ENCODE peak calls at places on chromosome X, in five cellular contexts. One of them, this sample, is unnamed.

GRCh38 chrX:10922158-10922557 is 189.0 kb upstream of the HCCS start:
- DNase-seq in DND-41: no peak
- DNase-seq in cardiac fibroblast: peak; percentile 85
- DNase-seq in AG04450: peak; percentile 43
- DNase-seq in lower leg skin: no peak
- DNase-seq in this sample: peak; percentile 70

GRCh38 chrX:83535417-83536244 is 27.5 kb downstream of the POU3F4 start:
- DNase-seq in DND-41: peak; percentile 5
- DNase-seq in cardiac fibroblast: no peak
- DNase-seq in AG04450: no peak
- DNase-seq in lower leg skin: no peak
- DNase-seq in this sample: no peak

GRCh38 chrX:150313514-150313913 is 49.6 kb upstream of the MAMLD1 start:
- DNase-seq in DND-41: no peak
- DNase-seq in lower leg skin: no peak
- DNase-seq in AG04450: no peak
- DNase-seq in cardiac fibroblast: no peak
- DNase-seq in this sample: no peak

GRCh38 chrX:48715876-48716502 is 19.5 kb downstream of the SUV39H1 start:
- DNase-seq in cardiac fibroblast: peak; percentile 25
- DNase-seq in AG04450: no peak
- DNase-seq in DND-41: no peak
- DNase-seq in lower leg skin: no peak
- DNase-seq in this sample: no peak

GRCh38 chrX:115311666-115312065 is 22.2 kb downstream of the LUZP4 start:
- DNase-seq in AG04450: no peak
- DNase-seq in lower leg skin: no peak
- DNase-seq in cardiac fibroblast: no peak
- DNase-seq in DND-41: no peak
- DNase-seq in this sample: no peak

GRCh38 chrX:128365523-128365922 is 313.3 kb upstream of the ACTRT1 start:
- DNase-seq in DND-41: no peak
- DNase-seq in AG04450: no peak
- DNase-seq in cardiac fibroblast: no peak
- DNase-seq in lower leg skin: no peak
- DNase-seq in this sample: no peak

GRCh38 chrX:103678199-103678993 is 8.1 kb downstream of the MORF4L2 start:
- DNase-seq in lower leg skin: no peak
- DNase-seq in cardiac fibroblast: no peak
- DNase-seq in AG04450: no peak
- DNase-seq in DND-41: no peak
- DNase-seq in this sample: peak; percentile 36

GRCh38 chrX:64265265-64265664 is 34.9 kb upstream of the ASB12 start:
- DNase-seq in cardiac fibroblast: no peak
- DNase-seq in DND-41: no peak
- DNase-seq in AG04450: no peak
- DNase-seq in lower leg skin: no peak
- DNase-seq in this sample: no peak

GRCh38 chrX:114162068-114162735 is 421.7 kb upstream of the HTR2C start:
- DNase-seq in AG04450: no peak
- DNase-seq in lower leg skin: no peak
- DNase-seq in cardiac fibroblast: no peak
- DNase-seq in DND-41: no peak
- DNase-seq in this sample: no peak

GRCh38 chrX:148947399-148948025 is 447.1 kb downstream of the AFF2 start:
- DNase-seq in DND-41: no peak
- DNase-seq in AG04450: no peak
- DNase-seq in cardiac fibroblast: no peak
- DNase-seq in lower leg skin: no peak
- DNase-seq in this sample: no peak

GRCh38 chrX:38968817-38969216 is 167.6 kb downstream of the MID1IP1 start:
- DNase-seq in cardiac fibroblast: no peak
- DNase-seq in DND-41: no peak
- DNase-seq in lower leg skin: no peak
- DNase-seq in AG04450: no peak
- DNase-seq in this sample: no peak

DNA sequence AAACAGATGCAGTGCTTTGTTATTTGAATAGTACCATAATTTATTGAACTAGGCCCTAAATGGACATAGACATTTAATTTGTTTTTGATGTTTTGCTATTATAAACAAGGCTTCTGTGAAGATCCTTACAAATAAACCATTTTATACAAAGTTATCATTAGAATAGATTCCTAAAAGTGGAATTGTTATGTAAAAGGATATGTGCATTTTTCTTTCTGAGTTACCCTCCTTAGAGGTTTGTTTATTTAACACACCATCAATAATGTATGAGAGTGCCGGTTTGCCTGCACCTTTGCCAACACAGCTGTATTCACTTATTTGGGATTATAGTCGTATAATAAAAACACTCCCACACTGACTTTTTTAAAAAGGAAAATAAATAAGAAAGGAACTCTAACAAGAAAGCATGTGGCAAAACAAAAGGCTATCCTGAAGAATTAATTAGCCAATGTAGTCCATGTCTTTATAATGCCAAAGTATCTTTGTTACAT is 84.8 kb downstream of the PAK3 start:
- DNase-seq in cardiac fibroblast: no peak
- DNase-seq in DND-41: no peak
- DNase-seq in AG04450: no peak
- DNase-seq in lower leg skin: no peak
- DNase-seq in this sample: no peak
- H3K4me3 ChIP-seq in cardiac fibroblast: no peak overlapping the region
- H3K4me3 ChIP-seq in DND-41: no peak overlapping the region
- H3K4me3 ChIP-seq in AG04450: no peak overlapping the region
- H3K4me3 ChIP-seq in lower leg skin: no peak overlapping the region
- H3K4me3 ChIP-seq in this sample: no peak overlapping the region

DNA sequence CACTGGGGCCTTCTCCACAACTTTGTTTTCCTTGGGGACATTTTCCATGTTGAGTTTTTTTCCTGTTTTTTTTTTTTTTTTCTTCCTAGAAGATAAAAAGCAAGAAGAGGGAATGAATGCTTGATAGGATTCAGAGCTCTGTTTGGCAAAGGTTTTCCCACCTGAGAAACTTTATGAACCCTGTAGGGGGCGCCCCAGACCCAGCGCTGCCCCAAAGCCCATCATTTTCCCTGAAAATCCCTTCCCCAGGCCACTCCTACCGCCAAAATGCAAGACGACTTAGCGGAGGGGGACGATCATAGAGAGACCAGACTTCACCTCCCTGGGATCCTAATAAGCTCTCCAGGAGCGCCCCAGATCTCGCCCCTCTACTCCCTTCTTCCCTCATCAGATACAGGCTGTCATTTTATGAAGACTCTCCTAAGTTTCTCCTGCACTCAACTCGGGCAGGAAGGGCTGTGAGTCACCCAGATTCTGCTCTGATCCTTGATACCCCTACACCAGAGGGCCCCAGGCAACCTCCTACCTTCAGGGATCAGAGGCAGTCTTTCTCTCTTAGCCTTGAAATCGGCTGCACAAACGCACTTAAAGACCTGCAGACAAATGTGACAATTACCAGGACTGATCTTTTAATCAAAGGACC is 1.4 kb downstream of the BEX5 start:
- DNase-seq in lower leg skin: no peak
- DNase-seq in DND-41: no peak
- DNase-seq in cardiac fibroblast: no peak
- DNase-seq in AG04450: no peak
- DNase-seq in this sample: no peak
- TF ChIP-seq CTCF in lower leg skin: no peak
- TF ChIP-seq CTCF in DND-41: no peak
- TF ChIP-seq CTCF in cardiac fibroblast: no peak
- TF ChIP-seq CTCF in AG04450: no peak
- TF ChIP-seq CTCF in this sample: no peak

DNA sequence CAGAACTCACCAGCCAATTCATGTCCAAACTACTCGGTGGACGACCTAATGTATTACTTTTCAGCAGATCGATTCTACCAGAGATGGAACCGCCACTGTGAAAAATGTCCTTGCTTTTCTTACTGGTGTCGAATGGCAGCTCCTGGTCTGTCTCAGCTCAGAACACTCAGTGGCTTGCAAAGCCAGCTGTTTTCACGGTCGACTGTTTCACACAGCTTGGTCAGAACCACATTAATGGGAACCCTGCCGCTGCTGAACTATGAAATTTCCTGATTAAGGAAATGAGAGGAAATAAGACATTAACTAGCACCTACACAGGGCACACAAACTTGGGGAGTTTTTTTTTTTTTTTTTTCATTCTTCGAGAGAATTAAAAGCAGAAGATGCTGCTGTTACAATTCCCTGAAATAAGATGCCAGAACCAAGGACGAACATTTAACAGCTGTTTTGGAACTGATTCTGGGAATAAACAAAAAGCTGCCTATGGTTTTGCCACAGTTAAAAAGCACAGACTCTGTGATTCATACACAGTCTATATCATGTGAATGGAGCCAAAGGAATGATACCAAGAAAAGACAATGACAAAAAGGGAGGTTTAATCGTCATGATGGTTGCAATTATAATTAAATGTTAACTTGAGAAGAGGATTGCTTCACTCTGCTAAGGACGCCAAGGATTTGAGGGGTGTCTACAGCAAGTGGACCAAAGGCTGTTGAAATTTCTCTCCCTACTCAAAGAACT is 31.3 kb downstream of the SUPT20HL2 start:
- DNase-seq in DND-41: peak; percentile 51
- DNase-seq in AG04450: no peak
- DNase-seq in cardiac fibroblast: peak; percentile 14
- DNase-seq in lower leg skin: no peak
- DNase-seq in this sample: peak; percentile 48
- H3K4me3 ChIP-seq in DND-41: no peak overlapping the region
- H3K4me3 ChIP-seq in AG04450: no peak overlapping the region
- H3K4me3 ChIP-seq in cardiac fibroblast: no peak overlapping the region
- H3K4me3 ChIP-seq in lower leg skin: no peak overlapping the region
- H3K4me3 ChIP-seq in this sample: no peak overlapping the region

GRCh38 chrX:1528186-1528883 is 8.7 kb downstream of the P2RY8 start:
- DNase-seq in AG04450: no peak
- DNase-seq in cardiac fibroblast: no peak
- DNase-seq in DND-41: peak; percentile 1
- DNase-seq in lower leg skin: peak; percentile 28
- DNase-seq in this sample: no peak
- TF ChIP-seq CTCF in AG04450: no peak
- TF ChIP-seq CTCF in cardiac fibroblast: no peak
- TF ChIP-seq CTCF in DND-41: no peak
- TF ChIP-seq CTCF in lower leg skin: no peak
- TF ChIP-seq CTCF in this sample: no peak

GRCh38 chrX:153726286-153727107 is 1.8 kb downstream of the ABCD1 start:
- DNase-seq in lower leg skin: no peak
- DNase-seq in cardiac fibroblast: peak; percentile 51
- DNase-seq in AG04450: no peak
- DNase-seq in DND-41: peak; percentile 65
- DNase-seq in this sample: peak; percentile 72
- H3K4me3 ChIP-seq in lower leg skin: no peak overlapping the region
- H3K4me3 ChIP-seq in cardiac fibroblast: no peak overlapping the region
- H3K4me3 ChIP-seq in AG04450: peak overlapping the region; percentile 40
- H3K4me3 ChIP-seq in DND-41: no peak overlapping the region
- H3K4me3 ChIP-seq in this sample: peak overlapping the region; percentile 37

GRCh38 chrX:45009371-45010000 is 136.5 kb downstream of the KDM6A start:
- DNase-seq in lower leg skin: no peak
- DNase-seq in cardiac fibroblast: peak; percentile 24
- DNase-seq in DND-41: no peak
- DNase-seq in AG04450: no peak
- DNase-seq in this sample: no peak
- TF ChIP-seq CTCF in lower leg skin: no peak
- TF ChIP-seq CTCF in cardiac fibroblast: no peak
- TF ChIP-seq CTCF in DND-41: no peak
- TF ChIP-seq CTCF in AG04450: no peak
- TF ChIP-seq CTCF in this sample: no peak

DNA sequence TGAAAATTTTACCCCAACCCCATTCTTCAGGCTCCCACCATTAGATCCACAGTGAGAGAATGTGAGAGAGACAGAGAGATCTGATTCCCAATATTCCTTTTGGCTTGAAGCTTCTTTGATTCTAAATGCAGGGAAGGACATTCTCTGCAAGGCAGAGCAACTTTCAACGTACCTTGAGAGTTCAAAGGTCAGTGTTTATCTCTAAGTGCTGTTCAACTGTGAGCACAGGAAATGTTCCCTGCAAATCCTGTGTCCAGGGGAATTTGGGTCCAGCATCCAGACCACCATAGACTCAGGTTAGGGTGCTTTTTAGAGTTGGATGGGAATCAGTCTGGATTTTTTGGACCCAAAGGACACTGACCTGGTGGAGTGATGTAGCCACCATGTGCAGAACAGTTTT is 97.4 kb downstream of the NHS start:
- DNase-seq in cardiac fibroblast: no peak
- DNase-seq in lower leg skin: no peak
- DNase-seq in DND-41: no peak
- DNase-seq in AG04450: no peak
- DNase-seq in this sample: no peak
- H3K4me3 ChIP-seq in cardiac fibroblast: no peak overlapping the region
- H3K4me3 ChIP-seq in lower leg skin: no peak overlapping the region
- H3K4me3 ChIP-seq in DND-41: no peak overlapping the region
- H3K4me3 ChIP-seq in AG04450: no peak overlapping the region
- H3K4me3 ChIP-seq in this sample: no peak overlapping the region

GRCh38 chrX:34332336-34332735 is 200.2 kb upstream of the FAM47A start:
- DNase-seq in AG04450: no peak
- DNase-seq in DND-41: no peak
- DNase-seq in cardiac fibroblast: peak; percentile 2
- DNase-seq in lower leg skin: no peak
- DNase-seq in this sample: no peak
- TF ChIP-seq CTCF in AG04450: no peak
- TF ChIP-seq CTCF in DND-41: no peak
- TF ChIP-seq CTCF in cardiac fibroblast: peak; percentile 42
- TF ChIP-seq CTCF in lower leg skin: no peak
- TF ChIP-seq CTCF in this sample: no peak

GRCh38 chrX:54180403-54180802 is 2.7 kb downstream of the FAM120C start:
- DNase-seq in cardiac fibroblast: peak; percentile 53
- DNase-seq in lower leg skin: no peak
- DNase-seq in DND-41: no peak
- DNase-seq in AG04450: no peak
- DNase-seq in this sample: peak; percentile 22
- H3K4me3 ChIP-seq in cardiac fibroblast: peak overlapping the region; percentile 11
- H3K4me3 ChIP-seq in lower leg skin: no peak overlapping the region
- H3K4me3 ChIP-seq in DND-41: peak overlapping the region; percentile 4
- H3K4me3 ChIP-seq in AG04450: peak overlapping the region; percentile 46
- H3K4me3 ChIP-seq in this sample: peak overlapping the region; percentile 68

This sample was measured in fibroblast of villous mesenchyme.